ENCODE peak calls at places on chromosomes 5 and 9, in nine cellular contexts. T is ACHN; V is LoVo; L is DMS79 treated with DMSO at 0.1 percent for 48 hours; N is HCEC 1CT; P is colonic mucosa; G is activated T-cell treated with anti-CD3 and anti-CD28 coated beads, Interleukin-2, amount 50 U/mL, for 4 hours; E is iPS DF 6.9; H is esophagus squamous epithelium. B is an unnamed sample.

GRCh38 chr5:65722575-65723424 is 795 bp downstream of the NLN start:
- DNase-seq in T (peak), V (peak), L (peak), N (peak), P (peak), G (no peak), E (no peak), H (no peak), B (peak)

GRCh38 chr5:178544166-178544834 is 45.9 kb downstream of the COL23A1 start:
- DNase-seq in T (no peak), V (no peak), L (no peak), N (no peak), P (no peak), G (no peak), E (no peak), H (no peak), B (no peak)

GRCh38 chr5:38424237-38425080 is 132.0 kb downstream of the LIFR start:
- DNase-seq in T (no peak), V (no peak), L (no peak), N (no peak), P (no peak), G (no peak), E (no peak), H (no peak), B (no peak)

GRCh38 chr9:124558777-124559470 is 51.7 kb upstream of the NR5A1 start:
- DNase-seq in T (no peak), V (no peak), L (no peak), N (no peak), P (no peak), G (no peak), E (no peak), H (no peak), B (no peak)

GRCh38 chr9:121527371-121527770 is 27.7 kb upstream of the GGTA1 start:
- DNase-seq in T (no peak), V (no peak), L (no peak), N (no peak), P (no peak), G (no peak), E (no peak), H (no peak), B (no peak)

GRCh38 chr5:67620386-67621039 is 423.9 kb upstream of the CD180 start:
- DNase-seq in T (no peak), V (no peak), L (peak), N (no peak), P (peak), G (no peak), E (no peak), H (no peak), B (no peak)

GRCh38 chr5:65213921-65214525 is 267.7 kb downstream of the ADAMTS6 start:
- DNase-seq in T (peak), V (peak), L (no peak), N (peak), P (peak), G (no peak), E (no peak), H (no peak), B (no peak)

GRCh38 chr5:72408602-72409001 is 88.4 kb downstream of the PTCD2 start:
- DNase-seq in T (no peak), V (no peak), L (no peak), N (no peak), P (no peak), G (no peak), E (no peak), H (no peak), B (no peak)

GRCh38 chr5:158979749-158980521 is 119.8 kb downstream of the EBF1 start:
- DNase-seq in T (no peak), V (no peak), L (peak), N (no peak), P (no peak), G (no peak), E (no peak), H (no peak), B (no peak)